ENCODE peak calls at places on chromosomes 3 and 15, in eight cellular contexts. N, W, H, Q, O, B, J and A are unnamed samples.

GRCh38 chr15:90231028-90232017 is 2.4 kb downstream of the CIB1 start:
- DNase-seq in H (peak; percentile 65), B (no peak), N (peak; percentile 66), O (no peak), W (peak; percentile 73), J (no peak), Q (peak; percentile 70), A (no peak)

GRCh38 chr3:59559721-59560514 is 510.1 kb upstream of the CFAP20DC start:
- DNase-seq in N (no peak), O (peak; percentile 27), H (no peak), B (no peak), W (peak; percentile 41), J (no peak), Q (no peak), A (no peak)

GRCh38 chr3:153756816-153757215 is 364.4 kb upstream of the ARHGEF26 start:
- DNase-seq in H (no peak), Q (no peak), O (no peak), J (no peak), N (no peak), B (no peak), W (no peak), A (no peak)

GRCh38 chr3:102353148-102353547 is 81.7 kb upstream of the ZPLD1 start:
- DNase-seq in Q (no peak), W (no peak), B (no peak), O (no peak), J (no peak), H (no peak), N (no peak), A (no peak)

GRCh38 chr3:85571835-85572234 is 613.0 kb downstream of the CADM2 start:
- DNase-seq in B (no peak), Q (no peak), N (no peak), O (no peak), H (no peak), W (no peak), J (no peak), A (no peak)

GRCh38 chr15:101532865-101533264 is 43.4 kb upstream of the PCSK6 start:
- DNase-seq in N (peak; percentile 8), W (no peak), O (no peak), J (no peak), Q (no peak), H (no peak), B (no peak), A (no peak)

GRCh38 chr3:172224560-172225214 is 185.3 kb downstream of the FNDC3B start:
- DNase-seq in J (peak; percentile 94), Q (no peak), B (no peak), O (no peak), N (no peak), H (no peak), W (no peak), A (no peak)

GRCh38 chr15:82566690-82567089 is 26.4 kb upstream of the RPS17 start:
- DNase-seq in B (no peak), Q (no peak), J (no peak), O (no peak), N (no peak), W (no peak), H (no peak), A (no peak)

GRCh38 chr3:47006145-47006651 is 26.7 kb downstream of the NBEAL2 start:
- DNase-seq in N (no peak), H (no peak), B (no peak), Q (no peak), J (no peak), W (no peak), O (no peak), A (no peak)

GRCh38 chr3:8573342-8573926 is 71.2 kb downstream of the SSUH2 start:
- DNase-seq in J (no peak), W (no peak), N (no peak), H (no peak), Q (no peak), B (no peak), O (no peak), A (no peak)

GRCh38 chr3:115330406-115330805 is 183.3 kb upstream of the ZBTB20 start:
- DNase-seq in N (no peak), Q (no peak), H (no peak), W (no peak), O (no peak), B (no peak), J (no peak), A (no peak)